ENCODE peak calls at places on chromosome 2, in ten cellular contexts. C, A, B, H, G, U, O, Q, J and W are unnamed samples.
A peak's percentile ranks its signal among the peaks of the same experiment; 100 is the strongest.

GRCh38 chr2:20666364-20667150 is at the start of gene GDF7:
- DNase-seq in C (no peak), A (peak; percentile 72), B (peak; percentile 90), H (no peak), G (no peak), U (no peak), O (no peak), Q (peak; percentile 58), J (no peak), W (no peak)

GRCh38 chr2:162197095-162197825 is 45.2 kb upstream of the GCG start:
- DNase-seq in C (no peak), A (no peak), B (no peak), H (no peak), G (no peak), U (no peak), O (no peak), Q (no peak), J (no peak), W (peak; percentile 1)

GRCh38 chr2:73516033-73516432 is 126.2 kb downstream of the NAT8 start:
- DNase-seq in C (no peak), A (no peak), B (no peak), H (no peak), G (no peak), U (no peak), O (no peak), Q (no peak), J (no peak), W (no peak)

GRCh38 chr2:122019729-122020128 is 264.3 kb downstream of the TSN start:
- DNase-seq in C (no peak), A (no peak), B (no peak), H (no peak), G (no peak), U (no peak), O (no peak), Q (no peak), J (no peak), W (no peak)

GRCh38 chr2:226247289-226248275 is 552.0 kb downstream of the IRS1 start:
- DNase-seq in C (no peak), A (no peak), B (no peak), H (no peak), G (no peak), U (no peak), O (no peak), Q (no peak), J (no peak), W (no peak)

GRCh38 chr2:219298759-219299371 is 10.3 kb downstream of the PTPRN start:
- DNase-seq in C (peak; percentile 36), A (peak; percentile 94), B (peak; percentile 95), H (peak; percentile 98), G (no peak), U (no peak), O (peak; percentile 60), Q (peak; percentile 81), J (peak; percentile 70), W (no peak)

GRCh38 chr2:197851451-197851850 is 47.1 kb downstream of the PLCL1 start:
- DNase-seq in C (no peak), A (no peak), B (no peak), H (no peak), G (no peak), U (peak; percentile 15), O (no peak), Q (peak; percentile 37), J (no peak), W (no peak)

GRCh38 chr2:25842155-25842554 is 36.1 kb downstream of the ASXL2 start:
- DNase-seq in C (no peak), A (no peak), B (no peak), H (no peak), G (no peak), U (no peak), O (no peak), Q (no peak), J (no peak), W (no peak)

GRCh38 chr2:59664946-59665345 is 888.5 kb downstream of the BCL11A start:
- DNase-seq in C (no peak), A (no peak), B (peak; percentile 34), H (no peak), G (no peak), U (no peak), O (no peak), Q (no peak), J (no peak), W (no peak)

GRCh38 chr2:20608666-20609348 is 42.1 kb downstream of the HS1BP3 start:
- DNase-seq in C (no peak), A (no peak), B (peak; percentile 69), H (no peak), G (no peak), U (no peak), O (no peak), Q (no peak), J (no peak), W (no peak)

GRCh38 chr2:4882421-4882820 is 809.8 kb upstream of the SOX11 start:
- DNase-seq in C (peak; percentile 80), A (no peak), B (no peak), H (no peak), G (no peak), U (no peak), O (no peak), Q (no peak), J (no peak), W (no peak)

GRCh38 chr2:95698166-95698565 is 106.4 kb downstream of the TRIM43 start:
- DNase-seq in C (no peak), A (no peak), B (no peak), H (no peak), G (no peak), U (no peak), O (no peak), Q (no peak), J (no peak), W (no peak)

GRCh38 chr2:162750033-162750432 is 88.5 kb downstream of the KCNH7 start:
- DNase-seq in C (no peak), A (no peak), B (no peak), H (no peak), G (no peak), U (no peak), O (no peak), Q (no peak), J (no peak), W (no peak)

GRCh38 chr2:30366199-30366691 is 80.8 kb upstream of the LCLAT1 start:
- DNase-seq in C (no peak), A (peak; percentile 38), B (no peak), H (peak; percentile 75), G (no peak), U (no peak), O (no peak), Q (no peak), J (no peak), W (no peak)

GRCh38 chr2:23549051-23549450 is 164.1 kb downstream of the KLHL29 start:
- DNase-seq in C (peak; percentile 66), A (no peak), B (no peak), H (no peak), G (no peak), U (no peak), O (no peak), Q (no peak), J (no peak), W (no peak)